ENCODE peak calls at places on chromosomes 6 and 20, in six cellular contexts. V, J, W, K, A and M are unnamed samples.

GRCh38 chr20:40754372-40754943 is 65.4 kb upstream of the MAFB start:
- DNase-seq in V (peak), J (no peak), W (peak), K (peak), A (peak), M (no peak)

GRCh38 chr6:14922306-14922705 is 323.6 kb upstream of the JARID2 start:
- DNase-seq in V (peak), J (no peak), W (peak), K (peak), A (no peak), M (no peak)

GRCh38 chr20:48180039-48180438 is 394.8 kb upstream of the SULF2 start:
- DNase-seq in V (no peak), J (no peak), W (no peak), K (no peak), A (peak), M (peak)

GRCh38 chr20:46621492-46621891 is 29.8 kb downstream of the SLC13A3 start:
- DNase-seq in V (peak), J (no peak), W (no peak), K (no peak), A (no peak), M (peak)

GRCh38 chr6:105484238-105485161 is 81.6 kb upstream of the PREP start:
- DNase-seq in V (peak), J (peak), W (no peak), K (no peak), A (peak), M (peak)

GRCh38 chr6:34201455-34202098 is 35.1 kb upstream of the HMGA1 start:
- DNase-seq in V (no peak), J (no peak), W (no peak), K (no peak), A (no peak), M (peak)

GRCh38 chr6:163883946-163884345 is 469.4 kb downstream of the QKI start:
- DNase-seq in V (no peak), J (no peak), W (no peak), K (no peak), A (no peak), M (no peak)

GRCh38 chr6:52900536-52900935 is 9.0 kb downstream of the GSTA3 start:
- DNase-seq in V (no peak), J (no peak), W (no peak), K (no peak), A (no peak), M (no peak)

GRCh38 chr6:149696904-149697303 is 21.0 kb downstream of the LATS1 start:
- DNase-seq in V (peak), J (no peak), W (no peak), K (no peak), A (no peak), M (peak)

GRCh38 chr6:122647765-122648164 is 37.6 kb downstream of the PKIB start:
- DNase-seq in V (no peak), J (no peak), W (no peak), K (no peak), A (no peak), M (no peak)

GRCh38 chr6:51152594-51152993 is 333.9 kb downstream of the TFAP2B start:
- DNase-seq in V (no peak), J (no peak), W (no peak), K (no peak), A (no peak), M (no peak)

GRCh38 chr20:63009044-63009961 is 2.5 kb upstream of the BHLHE23 start:
- DNase-seq in V (peak), J (peak), W (peak), K (peak), A (peak), M (peak)

GRCh38 chr6:53205778-53206177 is 57.1 kb upstream of the GCM1 start:
- DNase-seq in V (no peak), J (no peak), W (no peak), K (no peak), A (no peak), M (no peak)

GRCh38 chr6:39178235-39178634 is 51.0 kb downstream of the KCNK5 start:
- DNase-seq in V (no peak), J (no peak), W (no peak), K (no peak), A (no peak), M (no peak)

GRCh38 chr6:30272032-30272431 is 54.7 kb upstream of the TRIM39 start:
- DNase-seq in V (no peak), J (no peak), W (no peak), K (no peak), A (no peak), M (no peak)

GRCh38 chr20:31542201-31542842 is 28.1 kb downstream of the HM13 start:
- DNase-seq in V (peak), J (no peak), W (no peak), K (no peak), A (no peak), M (peak)

GRCh38 chr6:142746524-142746923 is 198.5 kb downstream of the HIVEP2 start:
- DNase-seq in V (no peak), J (peak), W (peak), K (no peak), A (peak), M (peak)

GRCh38 chr6:25369450-25370086 is 90.4 kb downstream of the CARMIL1 start:
- DNase-seq in V (peak), J (no peak), W (peak), K (no peak), A (no peak), M (peak)

GRCh38 chr6:499617-500016 is 108.1 kb downstream of the IRF4 start:
- DNase-seq in V (no peak), J (no peak), W (no peak), K (no peak), A (no peak), M (no peak)

GRCh38 chr6:26327450-26328264 is 37.3 kb upstream of the BTN3A2 start:
- DNase-seq in V (peak), J (peak), W (peak), K (no peak), A (peak), M (peak)

GRCh38 chr6:154974485-154975149 is 20.5 kb upstream of the TIAM2 start:
- DNase-seq in V (no peak), J (no peak), W (peak), K (no peak), A (peak), M (no peak)

GRCh38 chr6:156316613-156317012 is 460.6 kb upstream of the ARID1B start:
- DNase-seq in V (no peak), J (no peak), W (no peak), K (no peak), A (no peak), M (no peak)

GRCh38 chr6:31948753-31949413 is 3.0 kb downstream of the CFB start:
- DNase-seq in V (no peak), J (no peak), W (no peak), K (no peak), A (no peak), M (peak)

GRCh38 chr20:34316191-34316814 is 13.1 kb upstream of the AHCY start:
- DNase-seq in V (peak), J (no peak), W (no peak), K (no peak), A (no peak), M (peak)

GRCh38 chr6:134217516-134218140 is 100.3 kb downstream of the SGK1 start:
- DNase-seq in V (peak), J (no peak), W (no peak), K (no peak), A (no peak), M (no peak)

GRCh38 chr6:52326540-52327364 is 35.2 kb upstream of the PAQR8 start:
- DNase-seq in V (no peak), J (no peak), W (no peak), K (no peak), A (no peak), M (no peak)

GRCh38 chr6:5851261-5851757 is 155.4 kb downstream of the NRN1 start:
- DNase-seq in V (peak), J (no peak), W (peak), K (no peak), A (peak), M (peak)

GRCh38 chr6:1972961-1973360 is 272.4 kb downstream of the GMDS start:
- DNase-seq in V (no peak), J (no peak), W (no peak), K (no peak), A (no peak), M (no peak)

GRCh38 chr6:97465877-97466710 is 183.1 kb upstream of the MMS22L start:
- DNase-seq in V (no peak), J (no peak), W (peak), K (no peak), A (no peak), M (no peak)

GRCh38 chr20:62874745-62875344 is 13.2 kb upstream of the TCFL5 start:
- DNase-seq in V (no peak), J (no peak), W (no peak), K (peak), A (no peak), M (no peak)

GRCh38 chr6:36660771-36661471 is 17.6 kb upstream of the CDKN1A start:
- DNase-seq in V (no peak), J (no peak), W (peak), K (peak), A (peak), M (no peak)

GRCh38 chr20:61846074-61846473 is 219.6 kb downstream of the TAF4 start:
- DNase-seq in V (no peak), J (no peak), W (no peak), K (peak), A (no peak), M (no peak)

GRCh38 chr6:158293122-158293521 is 19.1 kb upstream of the TULP4 start:
- DNase-seq in V (no peak), J (no peak), W (no peak), K (no peak), A (no peak), M (no peak)

GRCh38 chr6:158287047-158287446 is 25.2 kb upstream of the TULP4 start:
- DNase-seq in V (no peak), J (no peak), W (no peak), K (no peak), A (no peak), M (no peak)

GRCh38 chr6:158290659-158291058 is 21.6 kb upstream of the TULP4 start:
- DNase-seq in V (no peak), J (no peak), W (no peak), K (no peak), A (no peak), M (no peak)

GRCh38 chr6:158292016-158292415 is 20.2 kb upstream of the TULP4 start:
- DNase-seq in V (no peak), J (no peak), W (no peak), K (no peak), A (no peak), M (no peak)

GRCh38 chr6:158290040-158290439 is 22.2 kb upstream of the TULP4 start:
- DNase-seq in V (no peak), J (no peak), W (no peak), K (no peak), A (no peak), M (no peak)
- H3K4me3 ChIP-seq in V (no peak), J (no peak), W (no peak), K (no peak), A (no peak), M (no peak)

DNA sequence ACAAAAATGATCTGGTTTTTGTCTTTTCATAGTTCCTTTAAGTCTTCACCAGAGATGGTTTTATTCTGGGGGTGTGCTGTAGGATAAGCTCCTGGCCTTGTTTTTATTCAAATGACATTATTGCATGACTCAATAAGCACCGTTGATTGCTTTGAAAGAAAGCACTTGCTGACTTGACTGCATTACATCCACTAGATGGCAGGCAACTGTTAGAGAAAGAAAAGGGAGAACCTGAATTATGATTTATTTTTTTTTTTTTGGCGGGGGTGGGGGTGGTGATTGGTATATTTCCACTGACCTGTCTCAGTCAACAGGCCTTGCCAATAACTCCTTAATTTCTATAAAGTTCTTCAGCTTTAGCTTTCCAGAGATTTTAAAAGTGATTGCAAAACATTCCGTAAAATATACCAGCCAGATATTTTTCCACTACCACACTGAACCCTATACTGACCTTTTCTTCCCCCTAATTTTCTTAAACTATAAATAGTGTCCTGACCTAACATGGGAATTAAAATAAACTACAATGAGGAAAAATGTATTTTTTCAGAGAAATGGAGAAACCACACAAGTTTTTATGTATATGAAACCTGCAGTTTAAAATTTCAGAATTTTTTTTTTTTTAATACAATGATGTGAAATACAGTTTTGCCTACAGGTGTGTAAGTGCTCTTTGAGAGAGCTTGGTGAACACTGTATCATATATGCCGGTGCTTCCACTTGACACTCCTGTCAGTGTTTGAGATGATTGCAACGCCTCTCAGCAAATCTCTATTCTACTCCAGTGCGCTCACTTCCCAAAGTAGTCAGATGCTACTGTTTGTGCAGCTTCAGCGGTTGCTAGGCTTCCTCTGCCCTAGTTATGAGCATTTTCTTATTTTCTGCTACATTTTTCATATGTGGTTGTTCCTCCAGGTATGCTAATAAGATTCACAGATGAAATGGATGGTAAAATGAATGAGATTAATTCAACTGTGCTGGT is 274.3 kb downstream of the CD109 start:
- DNase-seq in V (peak), J (peak), W (peak), K (no peak), A (peak), M (peak)
- TF ChIP-seq CTCF in V (peak), J (peak), W (peak), K (peak), A (peak), M (peak)

GRCh38 chr20:43721429-43722152 is 5.2 kb downstream of the GTSF1L start:
- DNase-seq in V (no peak), J (no peak), W (peak), K (no peak), A (no peak), M (peak)
- H3K4me3 ChIP-seq in V (no peak), J (no peak), W (no peak), K (no peak), A (no peak), M (no peak)

GRCh38 chr6:151647871-151648639 is 154.2 kb downstream of the CCDC170 start:
- DNase-seq in V (no peak), J (peak), W (peak), K (no peak), A (peak), M (peak)
- TF ChIP-seq CTCF in V (peak), J (no peak), W (peak), K (no peak), A (peak), M (peak)

GRCh38 chr20:50338479-50339195 is 148.0 kb downstream of the CEBPB start:
- DNase-seq in V (peak), J (no peak), W (peak), K (no peak), A (no peak), M (no peak)
- H3K4me3 ChIP-seq in V (peak), J (no peak), W (no peak), K (no peak), A (no peak), M (no peak)

GRCh38 chr6:161696828-161697227 is 423.0 kb upstream of the AGPAT4 start:
- DNase-seq in V (no peak), J (no peak), W (no peak), K (no peak), A (no peak), M (no peak)

GRCh38 chr6:161694995-161695394 is 421.1 kb upstream of the AGPAT4 start:
- DNase-seq in V (peak), J (no peak), W (peak), K (no peak), A (peak), M (peak)
- TF ChIP-seq CTCF in V (peak), J (peak), W (peak), K (peak), A (peak), M (peak)

GRCh38 chr6:162857321-162857720 is 129.5 kb downstream of the PACRG start:
- DNase-seq in V (no peak), J (no peak), W (no peak), K (no peak), A (no peak), M (no peak)
- H3K4me3 ChIP-seq in V (peak), J (no peak), W (peak), K (peak), A (no peak), M (no peak)

GRCh38 chr6:113982055-113982550 is 11.2 kb upstream of the HDAC2 start:
- DNase-seq in V (no peak), J (no peak), W (no peak), K (no peak), A (no peak), M (no peak)

GRCh38 chr6:113976806-113977205 is 5.9 kb upstream of the HDAC2 start:
- DNase-seq in V (no peak), J (no peak), W (no peak), K (no peak), A (no peak), M (no peak)

GRCh38 chr6:113978084-113978675 is 7.2 kb upstream of the HDAC2 start:
- DNase-seq in V (no peak), J (no peak), W (no peak), K (no peak), A (no peak), M (no peak)

GRCh38 chr6:113979930-113980329 is 9.0 kb upstream of the HDAC2 start:
- DNase-seq in V (no peak), J (no peak), W (no peak), K (no peak), A (no peak), M (no peak)

GRCh38 chr6:113980937-113981554 is 10.1 kb upstream of the HDAC2 start:
- DNase-seq in V (no peak), J (peak), W (peak), K (no peak), A (peak), M (peak)
- TF ChIP-seq CTCF in V (peak), J (peak), W (peak), K (peak), A (peak), M (peak)

GRCh38 chr6:113019176-113019575 is 672.0 kb downstream of the RFPL4B start:
- DNase-seq in V (no peak), J (no peak), W (no peak), K (no peak), A (no peak), M (no peak)
- H3K4me3 ChIP-seq in V (no peak), J (no peak), W (no peak), K (no peak), A (no peak), M (no peak)

DNA sequence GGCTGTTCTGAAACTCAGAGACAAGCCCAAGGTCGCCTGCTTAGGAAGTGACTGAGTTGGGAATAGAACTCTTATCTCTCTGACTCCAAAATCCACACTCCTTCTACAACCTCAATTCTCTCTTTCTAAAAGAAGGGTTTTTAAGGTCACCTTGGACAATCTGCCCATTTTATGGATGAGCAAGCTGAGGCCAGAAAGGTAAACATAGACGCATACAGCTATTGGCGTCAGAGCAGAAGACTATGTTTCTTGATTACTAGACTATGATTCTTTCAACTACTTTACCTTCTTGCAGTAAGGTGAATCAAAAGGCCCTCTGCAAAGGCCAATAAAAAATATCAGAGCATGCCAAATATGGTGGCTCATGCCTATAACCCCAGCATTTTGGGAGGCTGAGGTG is 276.6 kb downstream of the CLIC5 start:
- DNase-seq in V (no peak), J (no peak), W (no peak), K (no peak), A (no peak), M (no peak)
- TF ChIP-seq CTCF in V (no peak), J (no peak), W (no peak), K (no peak), A (no peak), M (no peak)